ENCODE peak calls at places on chromosomes 5 and 9, in six cellular contexts. F is tibial nerve, I is RPMI8226, R is lower leg skin, S is glutamatergic neuron, X is amniotic stem cell. Z is an unnamed sample.
A peak's percentile ranks its signal among the peaks of the same experiment; 100 is the strongest.

GRCh38 chr9:34400275-34400674 is 23.6 kb upstream of the MYORG start:
- DNase-seq in S (no peak), R (no peak), I (no peak), X (no peak), F (no peak), Z (no peak)

GRCh38 chr5:144191998-144192397 is 21.3 kb downstream of the KCTD16 start:
- DNase-seq in S (no peak), F (no peak), R (no peak), X (peak; percentile 66), I (peak; percentile 75), Z (no peak)

GRCh38 chr5:178202541-178202940 is 1.8 kb upstream of the HNRNPAB start:
- DNase-seq in X (no peak), I (no peak), R (no peak), S (no peak), F (no peak), Z (no peak)

GRCh38 chr5:42994285-42995151 is 45.6 kb downstream of the ANXA2R start:
- DNase-seq in R (peak; percentile 87), X (peak; percentile 92), S (peak; percentile 89), F (peak; percentile 81), I (peak; percentile 97), Z (peak; percentile 89)

GRCh38 chr5:103464801-103465484 is 97.6 kb downstream of the NUDT12 start:
- DNase-seq in I (no peak), X (no peak), R (no peak), S (no peak), F (no peak), Z (no peak)

GRCh38 chr9:121950441-121950840 is 142.7 kb downstream of the TTLL11 start:
- DNase-seq in S (no peak), F (no peak), R (no peak), I (no peak), X (no peak), Z (no peak)

GRCh38 chr9:5375091-5375490 is 35.4 kb upstream of the RLN1 start:
- DNase-seq in F (no peak), X (no peak), S (no peak), R (no peak), I (no peak), Z (no peak)

GRCh38 chr5:176608937-176609723 is 826 bp downstream of the GPRIN1 start:
- DNase-seq in X (no peak), F (no peak), R (no peak), S (no peak), I (no peak), Z (no peak)

GRCh38 chr9:92406506-92406905 is 2.1 kb upstream of the OGN start:
- DNase-seq in R (peak; percentile 52), S (no peak), F (no peak), X (no peak), I (peak; percentile 53), Z (no peak)

GRCh38 chr5:139705655-139706587 is 57.8 kb downstream of the CXXC5 start:
- DNase-seq in X (no peak), I (no peak), S (no peak), F (no peak), R (no peak), Z (no peak)

GRCh38 chr9:21777701-21778100 is 24.7 kb upstream of the MTAP start:
- DNase-seq in X (peak; percentile 7), I (no peak), S (no peak), F (no peak), R (no peak), Z (no peak)

GRCh38 chr5:172766287-172767104 is 4.5 kb downstream of the DUSP1 start:
- DNase-seq in I (no peak), X (peak; percentile 72), S (no peak), F (peak; percentile 71), R (peak; percentile 88), Z (peak; percentile 73)

GRCh38 chr5:56974241-56974640 is 22.3 kb upstream of the MIER3 start:
- DNase-seq in F (no peak), R (no peak), S (no peak), I (no peak), X (no peak), Z (no peak)

GRCh38 chr9:21096901-21097255 is 19.1 kb upstream of the IFNB1 start:
- DNase-seq in I (no peak), X (no peak), R (no peak), F (no peak), S (no peak), Z (no peak)

Z was measured in smooth muscle cell of the brain vasculature.